ENCODE peak calls at places on chromosomes 6 and 20, in seven cellular contexts. R is psoas muscle; U is CD8-positive, alpha-beta memory T cell; D is neural progenitor cell; Y is Peyer's patch; H is Panc1; V is H9. W is an unnamed sample. For H3K4me1 and H3K9me3, the result is how much of the 10 kb centered on the place peaks cover.

GRCh38 chr6:44676246-44676790 is 288.8 kb downstream of the CDC5L start:
- DNase-seq in R (no peak), U (no peak), D (no peak), Y (no peak), H (no peak), V (peak), W (peak)

GRCh38 chr20:57389695-57390603 is 1.2 kb upstream of the RBM38 start:
- DNase-seq in R (peak), U (peak), D (peak), Y (peak), H (no peak), V (peak), W (no peak)

GRCh38 chr6:1424306-1424927 is 35.0 kb downstream of the FOXF2 start:
- DNase-seq in R (no peak), U (no peak), D (peak), Y (peak), H (peak), V (peak), W (peak)

GRCh38 chr6:31898200-31899011 is 908 bp upstream of the EHMT2 start:
- DNase-seq in R (no peak), U (peak), D (peak), Y (peak), H (no peak), V (peak), W (no peak)

GRCh38 chr6:169224185-169224695 is 29.4 kb downstream of the THBS2 start:
- DNase-seq in R (no peak), U (no peak), D (no peak), Y (peak), H (no peak), V (no peak), W (peak)

GRCh38 chr20:44115762-44116644 is 71.0 kb downstream of the JPH2 start:
- DNase-seq in R (no peak), U (no peak), D (no peak), Y (no peak), H (no peak), V (no peak), W (no peak)

GRCh38 chr6:61953881-61954280 is 332.1 kb downstream of the KHDRBS2 start:
- DNase-seq in R (no peak), U (no peak), D (no peak), Y (no peak), H (no peak), V (no peak), W (no peak)

GRCh38 chr20:37627060-37627766 is 66.6 kb upstream of the CTNNBL1 start:
- DNase-seq in R (peak), U (no peak), D (peak), Y (peak), H (no peak), V (peak), W (no peak)

GRCh38 chr6:43703512-43704429 is 16.2 kb upstream of the MRPS18A start:
- DNase-seq in R (no peak), U (no peak), D (no peak), Y (no peak), H (no peak), V (no peak), W (no peak)

GRCh38 chr20:14334306-14334930 is 3.0 kb downstream of the FLRT3 start:
- DNase-seq in R (no peak), U (no peak), D (peak), Y (no peak), H (no peak), V (peak), W (no peak)

GRCh38 chr6:14506656-14507242 is 389.2 kb downstream of the CD83 start:
- DNase-seq in R (no peak), U (no peak), D (no peak), Y (no peak), H (no peak), V (no peak), W (no peak)

GRCh38 chr6:71250050-71250689 is 38.4 kb upstream of the OGFRL1 start:
- DNase-seq in R (no peak), U (no peak), D (no peak), Y (no peak), H (no peak), V (no peak), W (peak)

GRCh38 chr20:43843965-43844660 is 70.5 kb upstream of the TOX2 start:
- DNase-seq in R (no peak), U (no peak), D (no peak), Y (no peak), H (no peak), V (no peak), W (no peak)

GRCh38 chr6:24431045-24431451 is 28.3 kb downstream of the MRS2 start:
- DNase-seq in R (no peak), U (peak), D (peak), Y (no peak), H (peak), V (no peak), W (peak)

GRCh38 chr6:25296980-25297379 is 17.8 kb downstream of the CARMIL1 start:
- DNase-seq in R (no peak), U (no peak), D (no peak), Y (no peak), H (no peak), V (no peak), W (no peak)

GRCh38 chr6:14231546-14232280 is 114.1 kb downstream of the CD83 start:
- DNase-seq in R (no peak), U (no peak), D (no peak), Y (no peak), H (no peak), V (no peak), W (no peak)

GRCh38 chr6:41712651-41713103 is 22.7 kb downstream of the TFEB start:
- DNase-seq in R (peak), U (no peak), D (no peak), Y (no peak), H (no peak), V (no peak), W (no peak)

GRCh38 chr6:20769651-20770050 is 235.4 kb downstream of the CDKAL1 start:
- DNase-seq in R (no peak), U (no peak), D (no peak), Y (no peak), H (no peak), V (no peak), W (no peak)

GRCh38 chr6:33199687-33200233 is 705 bp downstream of the RXRB start:
- DNase-seq in R (peak), U (no peak), D (peak), Y (no peak), H (no peak), V (peak), W (no peak)

GRCh38 chr20:16535281-16535680 is 38.0 kb downstream of the KIF16B start:
- DNase-seq in R (no peak), U (no peak), D (no peak), Y (no peak), H (no peak), V (no peak), W (no peak)

GRCh38 chr6:128882991-128883571 is at the start of gene LAMA2:
- DNase-seq in R (peak), U (no peak), D (peak), Y (peak), H (no peak), V (peak), W (peak)

GRCh38 chr20:51569815-51570741 is 27.6 kb upstream of the NFATC2 start:
- DNase-seq in R (peak), U (no peak), D (no peak), Y (no peak), H (peak), V (no peak), W (peak)

GRCh38 chr6:100573169-100573568 is 108.4 kb upstream of the SIM1 start:
- DNase-seq in R (no peak), U (no peak), D (peak), Y (no peak), H (no peak), V (no peak), W (no peak)

GRCh38 chr6:10970731-10971130 is 73.4 kb downstream of the ELOVL2 start:
- DNase-seq in R (no peak), U (no peak), D (no peak), Y (no peak), H (no peak), V (no peak), W (no peak)

GRCh38 chr6:151773382-151773781 is 34.1 kb upstream of the ESR1 start:
- DNase-seq in R (no peak), U (no peak), D (no peak), Y (no peak), H (no peak), V (no peak), W (no peak)

GRCh38 chr20:38001981-38002380 is 31.3 kb downstream of the TTI1 start:
- DNase-seq in R (no peak), U (no peak), D (no peak), Y (no peak), H (no peak), V (no peak), W (no peak)

GRCh38 chr6:3631862-3632261 is 119.7 kb downstream of the PXDC1 start:
- DNase-seq in R (no peak), U (no peak), D (no peak), Y (no peak), H (no peak), V (no peak), W (no peak)

GRCh38 chr20:34705383-34706021 is 1.4 kb downstream of the TP53INP2 start:
- DNase-seq in R (no peak), U (no peak), D (no peak), Y (peak), H (no peak), V (peak), W (peak)

GRCh38 chr6:167079853-167080297 is 43.0 kb upstream of the CCR6 start:
- DNase-seq in R (no peak), U (peak), D (no peak), Y (peak), H (peak), V (no peak), W (no peak)

GRCh38 chr6:135162678-135163439 is 18.2 kb upstream of the MYB start:
- DNase-seq in R (no peak), U (peak), D (peak), Y (peak), H (no peak), V (peak), W (peak)

GRCh38 chr6:43708857-43709653 is 21.5 kb upstream of the MRPS18A start:
- DNase-seq in R (no peak), U (no peak), D (no peak), Y (no peak), H (no peak), V (no peak), W (no peak)

GRCh38 chr6:75345413-75345812 is 60.8 kb upstream of the TMEM30A start:
- DNase-seq in R (no peak), U (no peak), D (peak), Y (no peak), H (no peak), V (peak), W (no peak)

GRCh38 chr6:105675715-105676397 is 273.0 kb upstream of the PREP start:
- DNase-seq in R (no peak), U (no peak), D (peak), Y (no peak), H (peak), V (no peak), W (peak)

GRCh38 chr6:20402181-20403079 is 751 bp downstream of the E2F3 start:
- DNase-seq in R (peak), U (peak), D (peak), Y (peak), H (no peak), V (peak), W (peak)

GRCh38 chr20:12927489-12927888 is 81.3 kb upstream of the SPTLC3 start:
- DNase-seq in R (no peak), U (no peak), D (no peak), Y (no peak), H (no peak), V (no peak), W (no peak)

GRCh38 chr6:125995972-125996580 is 9.7 kb downstream of the TRMT11 start:
- DNase-seq in R (peak), U (peak), D (peak), Y (peak), H (peak), V (peak), W (peak)

GRCh38 chr6:90463359-90463758 is 123.5 kb downstream of the MAP3K7 start:
- DNase-seq in R (no peak), U (peak), D (no peak), Y (peak), H (no peak), V (no peak), W (no peak)

GRCh38 chr6:15626878-15627683 is 35.7 kb downstream of the DTNBP1 start:
- DNase-seq in R (no peak), U (no peak), D (no peak), Y (no peak), H (no peak), V (no peak), W (no peak)

DNA sequence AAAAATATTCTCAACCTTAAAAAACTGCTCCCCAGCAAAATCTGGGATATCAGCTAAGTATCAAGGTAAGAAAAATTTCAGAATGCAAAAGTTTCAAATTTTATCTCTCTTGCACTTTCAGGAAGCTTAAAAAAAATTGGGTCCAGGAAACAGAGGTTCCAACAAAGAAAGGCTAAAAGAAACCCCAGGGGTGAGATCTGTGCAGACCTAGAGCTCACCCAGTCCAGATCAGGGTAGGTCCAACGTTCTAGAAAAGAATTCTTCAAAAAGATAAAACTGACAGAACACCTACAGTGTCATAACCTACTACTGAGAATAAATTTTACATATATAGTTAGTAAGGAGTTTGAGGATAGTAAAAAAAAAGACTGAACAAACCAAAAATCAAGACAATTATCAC is 23.5 kb downstream of the ILRUN start:
- DNase-seq in R (no peak), U (no peak), D (no peak), Y (no peak), H (no peak), V (no peak), W (no peak)
- H3K4me1 ChIP-seq in R (under half), U (half or more), D (under half), Y (under half), H (under half), V (under half), W (under half)

GRCh38 chr6:17869753-17870050 is 117.7 kb downstream of the KIF13A start:
- DNase-seq in R (no peak), U (no peak), D (no peak), Y (no peak), H (no peak), V (no peak), W (no peak)
- H3K27ac ChIP-seq in R (peak), U (peak), D (no peak), Y (no peak), H (no peak), V (no peak), W (peak)

GRCh38 chr6:144689503-144690040 is 404.4 kb downstream of the UTRN start:
- DNase-seq in R (no peak), U (no peak), D (no peak), Y (no peak), H (no peak), V (no peak), W (no peak)
- H3K9me3 ChIP-seq in R (under half), U (under half), D (under half), Y (under half), H (under half), V (under half), W (under half)

GRCh38 chr6:30882764-30883475 is 1.4 kb upstream of the DDR1 start:
- DNase-seq in R (no peak), U (no peak), D (peak), Y (peak), H (no peak), V (peak), W (no peak)

GRCh38 chr6:30883476-30883742 is 910 bp upstream of the DDR1 start:
- DNase-seq in R (no peak), U (no peak), D (no peak), Y (no peak), H (no peak), V (no peak), W (no peak)

GRCh38 chr6:30884521-30885480 is 482 bp downstream of the DDR1 start:
- DNase-seq in R (peak), U (peak), D (peak), Y (peak), H (no peak), V (peak), W (no peak)

GRCh38 chr6:30885481-30885998 is 1.2 kb downstream of the DDR1 start:
- DNase-seq in R (no peak), U (no peak), D (peak), Y (peak), H (no peak), V (peak), W (no peak)

DNA sequence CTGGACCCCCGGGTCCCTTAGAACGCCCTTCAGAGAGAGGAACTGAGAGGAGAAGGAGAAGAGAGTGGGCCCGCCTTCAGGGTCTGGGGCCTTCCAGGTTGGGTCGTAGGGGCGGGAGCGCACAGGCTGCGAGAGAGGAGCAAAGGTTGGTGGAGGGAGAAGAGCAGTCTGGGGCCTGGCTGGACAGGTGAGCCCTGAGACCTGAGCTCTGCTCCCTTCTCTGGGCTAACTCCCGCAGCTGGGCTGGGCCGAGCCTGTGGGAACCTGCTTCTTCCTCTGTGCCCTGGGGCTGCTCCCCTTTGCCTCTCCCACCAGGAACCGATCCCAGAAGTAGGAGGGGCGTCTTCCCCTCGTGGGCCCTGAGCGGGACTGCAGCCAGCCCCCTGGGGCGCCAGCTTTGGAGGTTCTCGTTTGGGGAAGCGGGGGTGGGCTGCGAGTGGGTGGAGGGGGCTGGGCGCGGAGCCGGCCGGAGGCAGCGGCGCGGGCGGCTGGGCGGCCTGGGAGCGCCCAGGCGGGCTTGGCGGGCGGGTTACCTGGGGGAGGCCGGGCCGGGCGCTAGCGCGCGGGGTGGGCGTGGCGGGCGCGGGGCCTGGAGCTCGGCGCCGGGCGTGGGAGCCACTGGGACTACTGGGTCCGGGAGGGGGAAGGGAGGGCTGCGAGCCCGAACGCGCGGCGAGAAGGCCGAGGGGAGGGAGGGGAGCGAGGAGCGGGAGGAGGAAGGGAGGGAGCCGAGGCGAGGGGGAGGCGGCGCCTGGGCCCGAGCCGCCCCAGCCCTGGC is at the start of gene DDR1:
- DNase-seq in R (peak), U (peak), D (peak), Y (peak), H (no peak), V (peak), W (peak)
- H3K4me1 ChIP-seq in R (under half), U (under half), D (half or more), Y (under half), H (under half), V (under half), W (under half)

DNA sequence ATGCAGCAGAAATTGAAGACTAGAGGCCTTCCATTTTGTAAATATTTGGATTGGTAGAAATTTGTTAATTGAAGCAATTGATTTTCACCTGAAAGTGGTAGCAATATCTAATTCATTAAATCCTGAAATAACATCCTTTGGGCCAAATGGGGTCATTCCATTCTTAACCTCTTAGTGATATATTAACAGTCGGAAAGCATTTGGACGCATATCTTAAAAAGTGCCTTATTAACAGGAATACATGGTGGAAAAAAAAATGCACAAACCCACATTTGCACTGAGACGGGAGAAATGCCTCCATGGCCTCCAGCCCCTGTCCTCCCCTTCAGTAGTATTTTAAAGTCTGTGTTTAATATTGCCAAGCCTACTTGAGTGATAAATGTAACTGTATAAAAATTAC is 205.5 kb downstream of the TFAP2B start:
- DNase-seq in R (no peak), U (no peak), D (no peak), Y (no peak), H (no peak), V (no peak), W (no peak)
- H3K27ac ChIP-seq in R (no peak), U (no peak), D (no peak), Y (no peak), H (no peak), V (no peak), W (peak)

DNA sequence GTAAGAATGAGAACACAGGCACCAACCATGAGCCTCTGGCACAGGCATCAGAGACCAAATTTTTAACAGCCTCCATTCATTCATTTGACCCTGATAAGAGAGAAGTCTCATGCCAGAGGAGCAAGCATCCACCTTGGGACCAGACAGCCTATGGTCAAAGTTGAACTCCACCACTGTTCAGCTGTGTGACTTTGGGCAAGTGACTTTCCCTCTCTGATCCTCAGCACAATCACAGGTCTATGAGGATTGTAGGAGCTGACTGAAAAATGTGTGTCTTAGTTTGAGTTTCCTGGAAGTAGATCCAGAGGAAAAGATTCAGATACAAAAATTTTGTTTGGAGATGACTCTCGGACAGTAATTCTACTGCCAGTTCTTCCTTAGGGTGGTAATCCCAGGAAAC is 645.1 kb upstream of the DEFB115 start:
- DNase-seq in R (no peak), U (no peak), D (no peak), Y (no peak), H (no peak), V (no peak), W (no peak)
- H3K9me3 ChIP-seq in R (under half), U (under half), D (under half), Y (under half), H (under half), V (half or more), W (under half)

GRCh38 chr20:4113996-4114603 is 98.7 kb upstream of the RNF24 start:
- DNase-seq in R (no peak), U (no peak), D (no peak), Y (no peak), H (no peak), V (no peak), W (no peak)

GRCh38 chr20:4119854-4120209 is 104.5 kb upstream of the RNF24 start:
- DNase-seq in R (no peak), U (no peak), D (no peak), Y (no peak), H (no peak), V (no peak), W (no peak)

GRCh38 chr20:4116091-4116490 is 100.7 kb upstream of the RNF24 start:
- DNase-seq in R (no peak), U (no peak), D (no peak), Y (no peak), H (no peak), V (no peak), W (no peak)

GRCh38 chr20:4117867-4118266 is 102.5 kb upstream of the RNF24 start:
- DNase-seq in R (no peak), U (no peak), D (no peak), Y (no peak), H (no peak), V (no peak), W (no peak)

GRCh38 chr20:4117341-4117740 is 102.0 kb upstream of the RNF24 start:
- DNase-seq in R (no peak), U (no peak), D (no peak), Y (no peak), H (no peak), V (no peak), W (no peak)
- H3K4me1 ChIP-seq in R (under half), U (under half), D (under half), Y (under half), H (under half), V (under half), W (under half)